ENCODE peak calls at places on chromosome 4, in eight cellular contexts. S, B, C, G, H, F, A and L are unnamed samples.

GRCh38 chr4:149017022-149017734 is 575.0 kb upstream of the NR3C2 start:
- DNase-seq in B (no peak), H (no peak), G (no peak), C (no peak), F (no peak), A (no peak), S (no peak), L (no peak)

GRCh38 chr4:125338814-125339213 is 24.1 kb downstream of the FAT4 start:
- DNase-seq in B (no peak), A (no peak), S (no peak), F (no peak), H (no peak), C (no peak), G (no peak), L (no peak)

GRCh38 chr4:3334316-3334715 is 41.5 kb downstream of the RGS12 start:
- DNase-seq in S (no peak), B (no peak), H (no peak), F (no peak), G (no peak), C (no peak), A (no peak), L (no peak)

GRCh38 chr4:151798678-151799416 is 38.0 kb upstream of the GATB start:
- DNase-seq in S (no peak), A (no peak), B (no peak), C (no peak), G (peak; percentile 14), H (no peak), F (no peak), L (no peak)

GRCh38 chr4:52192697-52193096 is 141.6 kb downstream of the SPATA18 start:
- DNase-seq in G (peak; percentile 94), B (no peak), A (no peak), H (no peak), C (no peak), F (no peak), S (peak; percentile 99), L (no peak)

GRCh38 chr4:36348403-36348938 is 67.1 kb downstream of the DTHD1 start:
- DNase-seq in F (no peak), G (no peak), S (no peak), C (no peak), B (no peak), H (no peak), A (no peak), L (no peak)

GRCh38 chr4:87423313-87424031 is 1.1 kb downstream of the NUDT9 start:
- DNase-seq in C (no peak), H (no peak), G (peak; percentile 30), B (no peak), F (no peak), A (no peak), S (peak; percentile 34), L (no peak)

GRCh38 chr4:8664976-8665375 is 72.4 kb downstream of the CPZ start:
- DNase-seq in F (no peak), B (no peak), C (no peak), A (no peak), G (no peak), S (no peak), H (no peak), L (no peak)

GRCh38 chr4:131974730-131975129 is 1174.4 kb upstream of the PCDH10 start:
- DNase-seq in G (peak; percentile 5), C (no peak), F (no peak), A (no peak), B (no peak), H (no peak), S (peak; percentile 1), L (no peak)

GRCh38 chr4:127985989-127986388 is 20.8 kb downstream of the ABHD18 start:
- DNase-seq in H (no peak), G (no peak), B (no peak), A (no peak), S (no peak), C (no peak), F (no peak), L (no peak)

GRCh38 chr4:149709640-149710039 is 106.0 kb downstream of the IQCM start:
- DNase-seq in H (no peak), B (no peak), A (no peak), F (no peak), C (no peak), G (peak; percentile 11), S (no peak), L (no peak)

GRCh38 chr4:7941111-7942018 is 1.7 kb upstream of the AFAP1 start:
- DNase-seq in G (peak; percentile 53), B (no peak), H (no peak), S (peak; percentile 43), C (no peak), F (no peak), A (no peak), L (no peak)

GRCh38 chr4:79225360-79225759 is 100.5 kb downstream of the NAA11 start:
- DNase-seq in G (no peak), A (no peak), S (no peak), B (no peak), F (no peak), H (no peak), C (no peak), L (no peak)

GRCh38 chr4:126758493-126758892 is 874.3 kb upstream of the INTU start:
- DNase-seq in H (no peak), F (no peak), A (no peak), B (no peak), C (no peak), S (no peak), G (no peak), L (no peak)

GRCh38 chr4:13678186-13678924 is 50.8 kb upstream of the BOD1L1 start:
- DNase-seq in C (peak; percentile 55), H (no peak), B (no peak), G (peak; percentile 49), S (peak; percentile 29), F (no peak), A (no peak), L (no peak)

GRCh38 chr4:41144812-41145211 is 69.5 kb downstream of the APBB2 start:
- DNase-seq in C (no peak), F (no peak), B (no peak), A (no peak), H (no peak), G (peak; percentile 62), S (peak; percentile 34), L (no peak)

GRCh38 chr4:20565075-20565721 is 135.1 kb upstream of the PACRGL start:
- DNase-seq in G (no peak), B (no peak), H (no peak), F (peak; percentile 86), S (peak; percentile 56), A (no peak), C (no peak), L (no peak)

GRCh38 chr4:52704676-52705075 is 45.6 kb upstream of the USP46 start:
- DNase-seq in A (no peak), C (no peak), B (no peak), S (peak; percentile 28), G (peak; percentile 17), H (no peak), F (no peak), L (no peak)

GRCh38 chr4:138412847-138413246 is 170.7 kb upstream of the SLC7A11 start:
- DNase-seq in A (no peak), B (no peak), F (no peak), H (no peak), S (no peak), G (no peak), C (no peak), L (no peak)

GRCh38 chr4:90024519-90024918 is 102.7 kb upstream of the CCSER1 start:
- DNase-seq in F (no peak), S (no peak), C (no peak), B (no peak), A (no peak), H (no peak), G (no peak), L (no peak)

GRCh38 chr4:90027565-90027964 is 99.6 kb upstream of the CCSER1 start:
- DNase-seq in S (no peak), A (no peak), G (no peak), F (no peak), H (no peak), B (no peak), C (no peak), L (no peak)

GRCh38 chr4:90028460-90028859 is 98.7 kb upstream of the CCSER1 start:
- DNase-seq in A (no peak), F (no peak), H (no peak), S (no peak), C (no peak), B (no peak), G (no peak), L (no peak)

GRCh38 chr4:90030202-90030601 is 97.0 kb upstream of the CCSER1 start:
- DNase-seq in A (no peak), B (no peak), S (no peak), C (no peak), F (no peak), H (no peak), G (no peak), L (no peak)

GRCh38 chr4:90025248-90025647 is 101.9 kb upstream of the CCSER1 start:
- DNase-seq in A (no peak), S (peak; percentile 0), H (no peak), G (peak; percentile 1), B (no peak), F (peak; percentile 2), C (no peak), L (no peak)
- TF ChIP-seq CTCF in A (no peak), S (peak; percentile 9), H (no peak), G (no peak), B (no peak), F (peak; percentile 24), C (no peak), L (no peak)

GRCh38 chr4:28073860-28074555 is 1213.4 kb downstream of the STIM2 start:
- DNase-seq in F (no peak), S (no peak), G (no peak), H (no peak), C (no peak), A (no peak), B (no peak), L (no peak)
- TF ChIP-seq CTCF in F (no peak), S (peak; percentile 18), G (no peak), H (no peak), C (peak; percentile 12), A (no peak), B (no peak), L (no peak)

GRCh38 chr4:103998752-103999151 is 279.0 kb upstream of the TACR3 start:
- DNase-seq in A (no peak), H (no peak), B (no peak), C (no peak), S (no peak), G (no peak), F (no peak), L (no peak)

GRCh38 chr4:103996637-103997036 is 276.9 kb upstream of the TACR3 start:
- DNase-seq in S (peak; percentile 81), C (peak; percentile 45), H (no peak), F (peak; percentile 86), A (no peak), G (no peak), B (no peak), L (no peak)

GRCh38 chr4:103996059-103996458 is 276.3 kb upstream of the TACR3 start:
- DNase-seq in C (no peak), S (peak; percentile 12), F (peak; percentile 5), G (no peak), A (no peak), H (no peak), B (no peak), L (no peak)

GRCh38 chr4:103994059-103994458 is 274.3 kb upstream of the TACR3 start:
- DNase-seq in H (no peak), C (no peak), G (no peak), B (no peak), F (no peak), A (no peak), S (peak; percentile 41), L (no peak)
- TF ChIP-seq CTCF in H (no peak), C (no peak), G (no peak), B (no peak), F (peak; percentile 4), A (no peak), S (peak; percentile 21), L (no peak)

GRCh38 chr4:6332042-6332668 is 62.5 kb downstream of the WFS1 start:
- DNase-seq in S (peak; percentile 38), B (no peak), H (no peak), G (peak; percentile 39), A (peak; percentile 25), F (no peak), C (peak; percentile 12), L (peak; percentile 31)
- TF ChIP-seq CTCF in S (peak; percentile 87), B (peak; percentile 46), H (peak; percentile 58), G (peak; percentile 79), A (peak; percentile 65), F (peak; percentile 81), C (peak; percentile 87), L (peak; percentile 77)